ENCODE peak calls at places on chromosomes 6 and 20, in six cellular contexts. I is IMR-90; S is CD8-positive, alpha-beta memory T cell; X is GM23248; F is fibroblast of mammary gland; Q is dorsolateral prefrontal cortex. E is an unnamed sample.

GRCh38 chr6:169344651-169345050 is 91.0 kb upstream of the THBS2 start:
- DNase-seq in Q (no peak), F (no peak), X (peak), I (no peak), S (no peak), E (no peak)

GRCh38 chr20:7375905-7376304 is 564.4 kb downstream of the HAO1 start:
- DNase-seq in Q (no peak), S (no peak), X (peak), I (peak), F (peak), E (no peak)

GRCh38 chr6:136761227-136761922 is 30.9 kb downstream of the MAP3K5 start:
- DNase-seq in I (peak), F (peak), S (no peak), Q (no peak), X (peak), E (peak)

GRCh38 chr6:83096791-83097190 is 29.3 kb downstream of the DOP1A start:
- DNase-seq in S (no peak), X (peak), Q (no peak), F (no peak), I (peak), E (no peak)

GRCh38 chr6:153216789-153217188 is 85.7 kb upstream of the RGS17 start:
- DNase-seq in Q (no peak), X (no peak), S (no peak), F (no peak), I (no peak), E (no peak)

GRCh38 chr6:160730911-160731310 is 28.9 kb downstream of the PLG start:
- DNase-seq in S (no peak), I (no peak), F (no peak), X (peak), Q (no peak), E (no peak)

GRCh38 chr20:54021446-54022235 is 48.8 kb downstream of the BCAS1 start:
- DNase-seq in F (no peak), S (no peak), I (no peak), X (no peak), Q (no peak), E (no peak)

GRCh38 chr6:16206595-16207037 is 31.8 kb upstream of the GMPR start:
- DNase-seq in F (peak), S (peak), Q (no peak), I (peak), X (peak), E (peak)

GRCh38 chr20:54549523-54550326 is 74.3 kb downstream of the DOK5 start:
- DNase-seq in S (no peak), F (no peak), I (peak), X (peak), Q (no peak), E (no peak)

GRCh38 chr6:132797975-132798819 is at the start of gene SLC18B1:
- DNase-seq in I (peak), S (peak), X (peak), F (no peak), Q (peak), E (peak)

GRCh38 chr6:75601608-75602163 is at the start of gene SENP6:
- DNase-seq in S (peak), Q (peak), F (peak), X (peak), I (peak), E (peak)

GRCh38 chr20:25237610-25238318 is 10.1 kb upstream of the PYGB start:
- DNase-seq in F (peak), S (no peak), I (peak), Q (no peak), X (peak), E (no peak)

GRCh38 chr20:33392016-33392415 is 9.3 kb downstream of the CDK5RAP1 start:
- DNase-seq in Q (no peak), S (no peak), F (peak), I (peak), X (peak), E (no peak)

GRCh38 chr6:164967102-164967501 is 342.3 kb downstream of the C6orf118 start:
- DNase-seq in I (no peak), Q (no peak), X (no peak), F (no peak), S (no peak), E (no peak)

GRCh38 chr6:107419747-107420146 is 39.6 kb downstream of the PDSS2 start:
- DNase-seq in S (no peak), X (peak), I (no peak), Q (no peak), F (peak), E (no peak)

GRCh38 chr20:1900321-1900791 is 5.1 kb downstream of the SIRPA start:
- DNase-seq in X (peak), F (peak), I (peak), S (no peak), Q (peak), E (peak)

GRCh38 chr6:135837735-135838449 is 13.6 kb upstream of the PDE7B start:
- DNase-seq in X (no peak), F (no peak), Q (no peak), I (no peak), S (no peak), E (no peak)

GRCh38 chr6:109073344-109074235 is 21.1 kb downstream of the SESN1 start:
- DNase-seq in Q (no peak), S (peak), I (peak), F (peak), X (peak), E (no peak)

GRCh38 chr6:41901882-41902519 is 6.8 kb upstream of the USP49 start:
- DNase-seq in F (peak), X (peak), I (peak), S (peak), Q (no peak), E (no peak)

GRCh38 chr6:70520575-70520974 is 46.2 kb upstream of the SDHAF4 start:
- DNase-seq in X (peak), F (peak), S (no peak), I (peak), Q (no peak), E (no peak)

GRCh38 chr20:60254901-60255411 is 296.7 kb downstream of the CDH26 start:
- DNase-seq in S (no peak), X (peak), F (peak), Q (no peak), I (peak), E (no peak)

GRCh38 chr6:146277142-146277541 is 248.3 kb downstream of the GRM1 start:
- DNase-seq in F (no peak), S (no peak), X (no peak), Q (no peak), I (no peak), E (no peak)

GRCh38 chr20:6657111-6657510 is 110.4 kb upstream of the BMP2 start:
- DNase-seq in I (no peak), Q (no peak), X (no peak), F (no peak), S (no peak), E (no peak)

GRCh38 chr6:47041741-47042140 is 391 bp downstream of the ADGRF1 start:
- DNase-seq in F (no peak), S (no peak), X (no peak), I (no peak), Q (no peak), E (no peak)

GRCh38 chr20:49811825-49812462 is 684 bp upstream of the SLC9A8 start:
- DNase-seq in S (no peak), F (peak), Q (no peak), X (peak), I (peak), E (no peak)

GRCh38 chr6:127117979-127118504 is 429 bp upstream of the RSPO3 start:
- DNase-seq in I (no peak), S (no peak), X (peak), F (no peak), Q (peak), E (no peak)

GRCh38 chr20:46010491-46011405 is 2.0 kb downstream of the MMP9 start:
- DNase-seq in X (peak), S (peak), Q (no peak), I (peak), F (no peak), E (no peak)

GRCh38 chr6:165426892-165427291 is 117.5 kb upstream of the C6orf118 start:
- DNase-seq in I (no peak), S (no peak), F (no peak), X (no peak), Q (no peak), E (no peak)

DNA sequence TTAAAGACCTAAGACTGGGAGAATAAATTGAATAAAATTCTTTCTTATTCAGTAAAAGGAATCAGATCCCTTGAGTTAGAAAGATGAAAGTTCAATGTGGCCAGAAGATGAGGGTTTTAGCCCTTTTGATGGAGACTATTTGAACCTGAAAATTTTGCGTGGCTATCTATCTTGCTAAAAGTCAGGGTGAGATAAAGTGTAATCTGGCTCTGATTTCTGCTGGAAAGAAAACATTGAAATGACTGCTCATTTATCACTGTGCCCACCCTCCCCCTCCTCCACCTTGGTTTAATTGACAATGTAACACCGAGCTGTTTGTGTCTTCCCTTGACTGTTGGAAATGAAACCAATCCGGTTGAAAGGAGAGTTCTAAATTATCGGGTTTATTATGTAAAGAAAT is 32.9 kb upstream of the TCF21 start:
- DNase-seq in I (no peak), X (no peak), Q (no peak), F (no peak), S (no peak), E (no peak)
- H3K4me3 ChIP-seq in I (no peak), X (no peak), Q (no peak), F (no peak), S (no peak), E (no peak)

GRCh38 chr6:31725502-31726350 is 2.6 kb downstream of the MPIG6B start:
- DNase-seq in Q (no peak), S (no peak), F (no peak), I (no peak), X (no peak), E (no peak)

GRCh38 chr6:31728767-31729514 is at the start of gene DDAH2:
- DNase-seq in I (no peak), S (no peak), X (no peak), Q (no peak), F (no peak), E (no peak)

GRCh38 chr6:31729515-31729978 is 448 bp upstream of the DDAH2 start:
- DNase-seq in X (peak), I (peak), Q (peak), S (peak), F (peak), E (peak)

GRCh38 chr6:31727717-31728671 is 1.1 kb downstream of the DDAH2 start:
- DNase-seq in X (peak), S (no peak), I (no peak), F (no peak), Q (no peak), E (no peak)

DNA sequence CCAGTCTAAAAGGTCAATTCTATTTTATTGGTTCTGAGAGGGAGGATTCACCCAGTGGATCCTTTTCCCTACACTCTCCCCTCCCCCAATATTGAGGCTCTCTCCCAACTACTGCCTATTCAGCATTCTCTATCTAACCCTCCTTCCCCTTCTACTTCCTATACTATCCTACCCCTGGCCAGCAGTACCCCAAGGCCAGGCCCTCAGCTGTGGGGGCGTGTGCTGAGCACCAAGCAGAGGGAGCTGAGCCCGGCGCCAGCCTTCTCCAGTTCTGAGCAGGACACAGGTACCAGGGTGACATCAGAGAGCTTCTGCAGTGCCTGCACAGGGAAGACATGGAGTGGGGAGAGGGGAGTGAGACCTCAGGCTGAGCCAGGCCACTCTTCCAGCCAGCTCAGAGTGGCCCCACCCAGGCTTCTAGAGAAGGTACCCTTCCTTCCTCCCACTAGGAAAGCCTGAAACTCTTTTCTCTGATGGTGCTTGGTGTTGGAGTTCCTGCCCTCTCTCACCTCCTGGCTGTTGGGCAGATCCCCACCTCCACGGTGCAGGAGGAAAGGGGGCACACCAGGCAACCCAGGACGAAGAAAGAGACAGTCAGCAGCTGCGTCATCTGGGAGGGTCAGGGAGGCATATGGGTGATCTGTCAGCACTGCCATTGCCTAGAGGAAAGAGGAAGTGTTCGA is 1.9 kb downstream of the DDAH2 start:
- DNase-seq in F (no peak), I (no peak), Q (no peak), X (no peak), S (no peak), E (peak)
- H3K4me3 ChIP-seq in F (no peak), I (no peak), Q (no peak), X (no peak), S (no peak), E (no peak)

GRCh38 chr20:43720007-43720406 is 6.8 kb downstream of the GTSF1L start:
- DNase-seq in I (no peak), F (no peak), S (no peak), X (no peak), Q (no peak), E (no peak)

GRCh38 chr20:43723194-43723593 is 3.6 kb downstream of the GTSF1L start:
- DNase-seq in Q (no peak), F (peak), X (no peak), I (peak), S (no peak), E (no peak)

GRCh38 chr20:43721097-43721428 is 5.7 kb downstream of the GTSF1L start:
- DNase-seq in X (no peak), I (no peak), F (no peak), S (no peak), Q (no peak), E (no peak)

GRCh38 chr20:43722153-43722505 is 4.7 kb downstream of the GTSF1L start:
- DNase-seq in Q (no peak), X (no peak), F (no peak), I (no peak), S (no peak), E (no peak)

DNA sequence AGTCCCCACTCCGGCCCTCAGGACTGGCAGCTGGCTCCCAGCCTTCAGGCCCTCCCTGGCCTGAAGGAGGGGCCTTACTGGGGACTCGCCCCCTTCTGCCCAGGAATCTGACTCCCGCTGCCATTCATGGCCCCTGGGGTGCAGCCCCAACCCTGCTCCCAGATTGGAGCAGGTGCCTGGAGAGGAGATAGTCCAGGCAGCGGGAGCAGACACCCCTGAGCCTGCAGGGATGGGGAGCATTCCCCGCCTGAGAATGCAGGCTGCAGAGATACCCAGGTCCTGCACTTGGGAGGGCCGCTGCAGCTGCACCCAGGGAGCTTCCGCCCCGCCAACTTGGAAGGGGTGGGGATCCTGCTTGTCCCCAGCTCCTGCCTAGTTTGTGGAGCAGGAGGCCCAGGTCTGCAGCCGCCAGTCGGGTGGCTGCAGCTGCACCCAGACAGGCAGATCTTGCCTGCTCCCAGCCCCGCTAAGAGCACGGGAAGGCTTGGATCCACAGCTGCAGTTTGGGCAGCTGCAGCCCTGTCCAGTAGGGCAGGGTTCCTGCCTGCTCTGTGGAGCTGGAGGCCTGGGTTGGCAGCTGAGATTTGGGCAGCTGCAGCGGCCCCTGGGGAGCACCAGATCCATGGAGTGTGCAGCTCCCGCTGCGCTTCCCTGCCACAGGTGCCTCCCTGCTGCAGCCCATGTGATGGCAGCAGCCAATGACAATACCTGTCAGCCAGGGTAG is 5.2 kb downstream of the GTSF1L start:
- DNase-seq in Q (no peak), F (no peak), S (no peak), X (no peak), I (no peak), E (no peak)
- H3K4me3 ChIP-seq in Q (no peak), F (no peak), S (peak), X (no peak), I (no peak), E (no peak)

DNA sequence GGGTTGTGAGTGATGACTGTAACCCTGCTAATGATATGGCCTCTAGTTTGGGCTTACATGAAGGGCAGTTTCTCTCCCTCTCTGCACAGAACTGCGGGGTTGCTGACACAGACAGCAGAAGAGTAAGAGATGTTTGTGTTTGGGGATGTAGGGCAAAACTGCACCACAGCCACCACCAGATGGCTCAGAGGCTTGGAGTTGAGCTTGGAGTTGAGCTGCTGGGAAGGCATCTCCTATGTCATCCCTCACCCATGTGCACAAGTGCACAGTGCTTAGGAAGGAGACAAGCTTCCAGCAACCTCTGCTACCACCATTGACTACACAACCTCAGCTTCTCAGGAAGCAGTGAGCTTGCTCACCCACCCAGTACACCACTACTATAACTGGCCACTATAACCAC is 303.9 kb upstream of the DEFB112 start:
- DNase-seq in F (no peak), I (no peak), Q (no peak), S (no peak), X (no peak), E (no peak)
- H3K4me3 ChIP-seq in F (no peak), I (no peak), Q (no peak), S (no peak), X (no peak), E (no peak)

GRCh38 chr20:3812975-3813599 is 7.3 kb upstream of the AP5S1 start:
- DNase-seq in I (no peak), X (no peak), F (no peak), Q (no peak), S (no peak), E (no peak)

GRCh38 chr20:3812259-3812681 is 8.1 kb upstream of the AP5S1 start:
- DNase-seq in X (no peak), F (no peak), I (no peak), S (no peak), Q (no peak), E (no peak)

GRCh38 chr20:3808544-3808943 is 11.8 kb upstream of the AP5S1 start:
- DNase-seq in F (no peak), I (no peak), X (no peak), Q (no peak), S (no peak), E (no peak)

GRCh38 chr20:3813758-3814581 is 6.4 kb upstream of the AP5S1 start:
- DNase-seq in F (no peak), I (no peak), Q (no peak), X (no peak), S (no peak), E (no peak)

DNA sequence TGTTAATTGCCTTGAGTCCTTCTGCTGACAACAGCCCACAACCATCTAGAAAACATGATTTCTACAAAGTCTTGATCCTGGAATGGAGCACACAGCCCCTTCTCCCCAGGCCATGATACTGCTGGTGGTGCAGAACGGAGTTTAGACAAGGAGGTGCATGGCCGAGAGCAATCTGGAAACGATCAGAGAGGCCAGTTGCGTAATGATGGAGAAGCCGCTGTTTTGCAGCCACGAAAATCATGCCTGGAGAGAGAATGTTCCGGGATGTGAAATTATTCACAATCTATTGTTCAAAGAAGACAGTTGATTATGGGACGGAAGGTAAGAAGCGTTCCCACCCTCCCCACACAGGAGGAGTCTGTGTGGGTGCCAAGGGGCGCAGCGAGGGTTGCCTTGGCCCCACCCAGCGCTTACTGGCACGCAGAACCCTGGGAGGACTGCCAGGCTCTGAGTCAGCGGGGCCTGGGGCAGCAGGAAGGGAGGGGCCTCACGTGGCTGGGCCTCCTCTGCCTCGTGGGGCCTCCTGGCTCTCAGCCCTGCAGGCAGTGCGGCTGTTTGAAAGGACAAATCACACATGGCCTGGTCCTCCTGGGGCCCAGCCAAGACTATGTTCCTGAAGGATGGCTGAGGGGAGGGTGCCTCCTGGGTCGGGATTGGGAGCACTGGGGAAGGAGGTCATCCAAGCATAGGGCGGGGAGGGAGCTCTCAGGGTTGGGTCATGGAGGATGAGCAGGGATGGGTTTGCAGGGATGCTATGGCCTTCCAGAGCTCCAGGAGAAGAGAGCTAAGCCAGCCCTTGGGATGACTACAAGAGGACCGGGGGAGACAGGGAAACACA is 8.7 kb upstream of the AP5S1 start:
- DNase-seq in Q (peak), X (peak), S (peak), F (peak), I (peak), E (peak)
- H3K4me3 ChIP-seq in Q (peak), X (peak), S (peak), F (peak), I (peak), E (peak)

DNA sequence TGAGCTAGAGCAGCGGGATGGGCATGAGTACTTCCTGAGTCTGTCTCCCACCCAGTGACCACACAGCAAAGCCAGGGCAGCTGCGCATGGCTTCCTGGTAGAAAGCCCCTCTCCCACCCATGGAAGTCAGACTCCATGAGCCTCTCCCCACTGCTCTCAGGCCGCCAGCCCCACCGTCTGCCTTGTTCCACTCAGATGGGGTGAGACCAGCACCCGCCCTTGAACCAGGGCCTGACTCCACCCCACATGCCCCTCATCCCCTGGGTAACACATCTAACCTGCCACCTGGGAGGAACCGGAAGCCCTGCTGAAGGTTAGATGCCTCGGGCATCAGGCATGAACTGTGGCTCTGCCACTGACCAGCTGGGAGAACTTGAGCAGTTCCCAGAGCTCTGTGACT is 227.8 kb downstream of the NRN1 start:
- DNase-seq in F (no peak), X (no peak), I (no peak), S (no peak), Q (no peak), E (no peak)
- H3K4me3 ChIP-seq in F (no peak), X (no peak), I (no peak), S (no peak), Q (no peak), E (no peak)